ENCODE peak calls at places on chromosome 16, in seven cellular contexts. Q, W, G, F, J, U and O are unnamed samples.

GRCh38 chr16:50653633-50654524 is 27.2 kb downstream of the SNX20 start:
- DNase-seq in Q (no peak), W (no peak), G (no peak), F (no peak), J (no peak), U (no peak), O (no peak)

GRCh38 chr16:12349950-12350842 is 373.7 kb downstream of the SNX29 start:
- DNase-seq in Q (no peak), W (no peak), G (no peak), F (no peak), J (no peak), U (no peak), O (no peak)

GRCh38 chr16:66228791-66229190 is 137.7 kb upstream of the CDH5 start:
- DNase-seq in Q (no peak), W (no peak), G (no peak), F (no peak), J (no peak), U (peak), O (no peak)

GRCh38 chr16:3819741-3820724 is 60.5 kb downstream of the CREBBP start:
- DNase-seq in Q (no peak), W (no peak), G (no peak), F (peak), J (peak), U (peak), O (no peak)

GRCh38 chr16:8565498-8565897 is 24.8 kb downstream of the TMEM114 start:
- DNase-seq in Q (no peak), W (peak), G (no peak), F (no peak), J (no peak), U (no peak), O (no peak)

GRCh38 chr16:54648575-54648974 is 282.1 kb upstream of the IRX5 start:
- DNase-seq in Q (no peak), W (peak), G (no peak), F (no peak), J (no peak), U (no peak), O (no peak)

GRCh38 chr16:27480761-27481160 is 69.0 kb downstream of the GTF3C1 start:
- DNase-seq in Q (no peak), W (no peak), G (no peak), F (no peak), J (no peak), U (no peak), O (no peak)

GRCh38 chr16:12239953-12240485 is 263.5 kb downstream of the SNX29 start:
- DNase-seq in Q (no peak), W (no peak), G (no peak), F (no peak), J (no peak), U (peak), O (no peak)

GRCh38 chr16:67530013-67530939 is 1.6 kb downstream of the RIPOR1 start:
- DNase-seq in Q (peak), W (peak), G (no peak), F (peak), J (no peak), U (peak), O (peak)

GRCh38 chr16:67481561-67482259 is 753 bp upstream of the ATP6V0D1 start:
- DNase-seq in Q (no peak), W (peak), G (no peak), F (peak), J (no peak), U (peak), O (no peak)

GRCh38 chr16:89921699-89922476 is 1.3 kb upstream of the TUBB3 start:
- DNase-seq in Q (peak), W (peak), G (no peak), F (peak), J (no peak), U (peak), O (peak)

GRCh38 chr16:89994389-89994720 is 24.9 kb downstream of the DBNDD1 start:
- DNase-seq in Q (no peak), W (no peak), G (no peak), F (no peak), J (no peak), U (no peak), O (no peak)

GRCh38 chr16:68995011-68995504 is 110.4 kb upstream of the HAS3 start:
- DNase-seq in Q (no peak), W (peak), G (no peak), F (no peak), J (peak), U (peak), O (no peak)

GRCh38 chr16:74792225-74792624 is 17.6 kb upstream of the FA2H start:
- DNase-seq in Q (no peak), W (no peak), G (no peak), F (no peak), J (no peak), U (no peak), O (no peak)

GRCh38 chr16:17222756-17223411 is 247.9 kb downstream of the XYLT1 start:
- DNase-seq in Q (peak), W (peak), G (no peak), F (no peak), J (no peak), U (no peak), O (no peak)

DNA sequence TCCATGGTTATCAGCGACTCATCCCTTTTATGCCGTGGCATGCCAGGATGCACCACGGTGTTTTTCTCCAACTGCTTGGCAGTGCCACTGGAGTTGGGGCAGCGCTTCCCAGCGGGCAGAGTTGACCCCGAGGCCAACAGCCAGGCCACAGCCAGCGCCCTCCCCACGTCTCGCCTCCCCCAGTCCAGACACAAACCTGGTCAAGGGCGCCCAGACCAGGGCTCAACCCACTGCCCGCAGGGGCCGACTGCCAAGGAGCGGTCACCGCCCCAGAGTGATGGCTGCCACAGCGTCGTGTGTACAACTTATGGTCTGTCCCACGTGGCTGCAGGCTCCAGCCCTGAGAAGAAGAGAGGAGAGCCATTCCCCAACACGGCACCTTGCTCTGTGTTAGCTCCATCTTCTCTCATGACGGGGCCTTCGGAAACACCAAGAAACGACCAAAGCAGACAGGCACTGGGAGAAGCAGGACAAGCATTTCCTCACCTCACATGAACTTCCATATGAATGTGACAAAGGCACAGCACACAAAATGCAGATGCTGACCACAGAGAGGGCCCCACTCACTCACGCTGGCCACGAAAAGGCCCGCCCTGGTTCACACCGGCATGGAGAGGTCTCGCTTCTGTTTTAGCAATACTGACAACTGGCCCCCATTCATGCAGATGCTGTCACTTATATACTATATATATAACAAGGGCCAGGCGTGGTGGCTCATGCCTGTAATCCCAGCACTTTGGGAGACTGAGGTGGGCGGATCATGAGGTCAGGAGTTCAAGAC is 27.0 kb downstream of the AXIN1 start:
- DNase-seq in Q (no peak), W (no peak), G (no peak), F (no peak), J (no peak), U (no peak), O (no peak)
- H3K4me3 ChIP-seq in Q (no peak), W (no peak), G (peak), F (no peak), J (no peak), U (no peak), O (peak)

GRCh38 chr16:79768594-79768993 is 168.1 kb upstream of the MAF start:
- DNase-seq in Q (no peak), W (no peak), G (no peak), F (no peak), J (no peak), U (no peak), O (no peak)
- H3K4me3 ChIP-seq in Q (peak), W (no peak), G (no peak), F (no peak), J (no peak), U (no peak), O (peak)

DNA sequence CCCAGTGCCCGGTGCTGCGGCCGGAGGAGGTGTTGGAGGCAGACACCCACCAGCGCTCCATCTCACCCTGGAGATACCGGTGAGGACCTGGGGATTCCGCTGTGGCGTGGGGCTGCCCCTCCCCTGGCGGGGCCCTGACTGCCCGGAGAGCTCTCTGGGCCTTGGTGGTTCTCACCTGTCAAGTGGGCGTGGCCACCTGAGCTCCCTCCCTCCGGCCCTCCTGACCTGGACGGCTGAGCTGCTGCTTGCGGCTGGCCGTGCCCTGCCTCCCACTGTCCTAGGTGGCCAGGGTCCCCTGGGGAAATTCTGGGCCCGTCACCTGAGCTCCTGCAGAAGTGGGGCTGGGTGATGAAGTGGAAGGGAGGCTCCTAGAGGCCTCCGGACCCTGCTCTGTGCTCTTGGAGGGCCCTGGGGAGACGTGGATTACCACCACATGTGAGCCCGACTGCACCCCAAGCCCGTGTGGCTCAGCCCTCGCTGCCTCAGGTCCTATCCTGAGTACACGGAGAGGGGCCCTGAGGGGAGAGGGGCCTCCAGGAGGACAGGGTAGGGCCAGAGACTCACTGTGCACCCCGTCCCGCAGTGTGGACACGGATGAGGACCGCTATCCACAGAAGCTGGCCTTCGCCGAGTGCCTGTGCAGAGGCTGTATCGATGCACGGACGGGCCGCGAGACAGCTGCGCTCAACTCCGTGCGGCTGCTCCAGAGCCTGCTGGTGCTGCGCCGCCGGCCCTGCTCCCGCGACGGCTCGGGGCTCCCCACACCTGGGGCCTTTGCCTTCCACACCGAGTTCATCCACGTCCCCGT is 1.1 kb downstream of the IL17C start:
- DNase-seq in Q (no peak), W (peak), G (no peak), F (no peak), J (no peak), U (no peak), O (no peak)
- H3K4me3 ChIP-seq in Q (no peak), W (peak), G (no peak), F (no peak), J (no peak), U (no peak), O (no peak)

GRCh38 chr16:78607465-78607864 is 508.0 kb downstream of the WWOX start:
- DNase-seq in Q (no peak), W (no peak), G (no peak), F (no peak), J (no peak), U (peak), O (no peak)
- H3K4me3 ChIP-seq in Q (no peak), W (no peak), G (no peak), F (no peak), J (no peak), U (no peak), O (no peak)

GRCh38 chr16:424033-424622 is 1.3 kb upstream of the RAB11FIP3 start:
- DNase-seq in Q (peak), W (no peak), G (no peak), F (peak), J (peak), U (peak), O (peak)

GRCh38 chr16:426115-426905 is 861 bp downstream of the RAB11FIP3 start:
- DNase-seq in Q (no peak), W (peak), G (no peak), F (peak), J (no peak), U (peak), O (no peak)

GRCh38 chr16:425082-425718 is at the start of gene RAB11FIP3:
- DNase-seq in Q (peak), W (peak), G (peak), F (peak), J (no peak), U (peak), O (peak)

GRCh38 chr16:425740-426114 is 278 bp downstream of the RAB11FIP3 start:
- DNase-seq in Q (no peak), W (peak), G (peak), F (no peak), J (no peak), U (no peak), O (no peak)

GRCh38 chr16:424623-425081 is 797 bp upstream of the RAB11FIP3 start:
- DNase-seq in Q (peak), W (no peak), G (no peak), F (peak), J (no peak), U (peak), O (peak)
- H3K4me3 ChIP-seq in Q (peak), W (peak), G (peak), F (peak), J (peak), U (peak), O (peak)

DNA sequence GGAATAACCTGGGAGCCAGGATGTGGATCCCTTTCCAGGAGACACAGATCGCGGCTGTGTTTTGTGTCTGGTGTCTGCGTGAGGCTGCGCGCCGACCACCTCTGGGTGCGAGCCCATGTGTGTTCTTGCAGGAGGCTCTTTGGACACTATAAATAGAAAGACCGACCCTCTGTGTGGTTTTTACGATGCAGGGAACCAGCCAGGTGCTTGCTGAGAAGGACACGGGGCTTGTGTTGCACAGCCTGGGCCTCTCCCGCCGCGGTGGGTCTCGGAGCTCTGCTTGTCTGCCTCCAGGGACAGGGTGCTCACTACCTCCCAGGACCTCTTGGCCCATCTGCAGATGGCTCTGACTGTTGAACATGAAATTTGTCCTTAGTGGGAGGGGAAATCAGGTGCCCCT is 505 bp upstream of the STX1B start:
- DNase-seq in Q (no peak), W (no peak), G (no peak), F (no peak), J (no peak), U (no peak), O (no peak)
- H3K4me3 ChIP-seq in Q (no peak), W (peak), G (peak), F (no peak), J (no peak), U (peak), O (peak)

GRCh38 chr16:57539072-57539796 is 2.9 kb upstream of the CCDC102A start:
- DNase-seq in Q (no peak), W (no peak), G (no peak), F (no peak), J (no peak), U (peak), O (peak)

GRCh38 chr16:57540906-57541753 is 1.3 kb upstream of the ADGRG5 start:
- DNase-seq in Q (no peak), W (no peak), G (no peak), F (no peak), J (no peak), U (no peak), O (peak)

GRCh38 chr16:57544129-57544653 is 1.7 kb downstream of the ADGRG5 start:
- DNase-seq in Q (no peak), W (no peak), G (no peak), F (no peak), J (no peak), U (no peak), O (peak)

GRCh38 chr16:57540387-57540786 is 2.1 kb upstream of the ADGRG5 start:
- DNase-seq in Q (no peak), W (no peak), G (no peak), F (no peak), J (no peak), U (no peak), O (peak)

DNA sequence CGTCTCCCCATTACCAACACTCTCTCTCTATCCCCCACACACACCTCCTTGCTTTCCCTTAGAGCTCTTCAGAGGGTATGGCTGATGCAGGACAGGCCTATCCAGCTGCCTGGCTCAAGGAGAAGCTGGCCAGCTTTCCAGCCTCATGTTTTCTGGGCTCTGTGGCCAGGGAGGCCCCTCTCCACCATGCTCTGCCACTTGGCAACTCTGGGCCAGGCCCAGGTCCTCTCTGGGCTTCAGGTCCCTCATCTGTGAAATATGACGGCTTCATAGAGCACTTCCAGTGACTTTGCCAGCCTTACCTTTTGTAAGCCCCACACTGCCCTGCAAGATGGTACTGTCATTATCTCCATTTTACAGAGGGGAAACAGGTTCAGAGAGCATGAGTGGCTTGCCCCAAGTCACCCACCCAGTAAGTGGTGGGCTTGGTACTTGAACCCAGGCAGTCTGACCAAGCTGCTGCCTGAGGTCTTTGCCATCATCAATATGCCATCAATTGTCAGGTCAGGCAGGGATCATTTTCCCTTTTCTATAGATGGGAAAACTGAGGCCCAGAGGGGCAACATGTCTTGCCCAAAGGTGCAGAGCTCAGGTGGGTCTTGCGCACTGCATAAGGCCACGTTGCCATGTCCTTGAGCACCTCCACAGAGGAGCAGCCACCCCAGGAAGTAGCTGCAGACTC is 548 bp upstream of the ADGRG5 start:
- DNase-seq in Q (no peak), W (no peak), G (no peak), F (no peak), J (no peak), U (no peak), O (no peak)
- H3K4me3 ChIP-seq in Q (no peak), W (no peak), G (peak), F (no peak), J (no peak), U (no peak), O (no peak)

GRCh38 chr16:2170080-2170479 is 14.5 kb downstream of the TRAF7 start:
- DNase-seq in Q (no peak), W (no peak), G (no peak), F (no peak), J (no peak), U (no peak), O (no peak)
- H3K4me3 ChIP-seq in Q (peak), W (no peak), G (no peak), F (no peak), J (no peak), U (no peak), O (peak)

GRCh38 chr16:9772526-9772925 is 409.7 kb downstream of the GRIN2A start:
- DNase-seq in Q (no peak), W (no peak), G (no peak), F (no peak), J (no peak), U (peak), O (no peak)
- H3K4me3 ChIP-seq in Q (no peak), W (no peak), G (no peak), F (no peak), J (no peak), U (no peak), O (no peak)